ENCODE peak calls at places on chromosome 1, in seven cellular contexts. N, D, I, V, C, F and Y are unnamed samples.
A peak's percentile ranks its signal among the peaks of the same experiment; 100 is the strongest.

GRCh38 chr1:231184891-231185290 is 23.0 kb downstream of the TRIM67 start:
- DNase-seq in N (no peak), D (no peak), I (no peak), V (no peak), C (no peak), F (no peak), Y (no peak)

GRCh38 chr1:6347641-6348487 is 45.7 kb downstream of the ACOT7 start:
- DNase-seq in N (peak; percentile 69), D (peak; percentile 32), I (peak; percentile 54), V (peak; percentile 46), C (peak; percentile 50), F (peak; percentile 74), Y (peak; percentile 44)

GRCh38 chr1:205922314-205922713 is 20.9 kb downstream of the SLC26A9 start:
- DNase-seq in N (no peak), D (no peak), I (no peak), V (no peak), C (no peak), F (no peak), Y (no peak)

GRCh38 chr1:180255538-180256352 is 25.7 kb downstream of the LHX4 start:
- DNase-seq in N (no peak), D (no peak), I (no peak), V (no peak), C (no peak), F (no peak), Y (no peak)

GRCh38 chr1:216390956-216391355 is 32.3 kb downstream of the USH2A start:
- DNase-seq in N (no peak), D (no peak), I (no peak), V (no peak), C (no peak), F (no peak), Y (no peak)

GRCh38 chr1:36867575-36867974 is 166.7 kb downstream of the GRIK3 start:
- DNase-seq in N (no peak), D (no peak), I (no peak), V (no peak), C (no peak), F (no peak), Y (no peak)

GRCh38 chr1:214146523-214146922 is 134.4 kb upstream of the SMYD2 start:
- DNase-seq in N (no peak), D (peak; percentile 61), I (no peak), V (no peak), C (no peak), F (no peak), Y (no peak)

GRCh38 chr1:114097109-114097508 is 56.6 kb downstream of the SYT6 start:
- DNase-seq in N (no peak), D (no peak), I (no peak), V (no peak), C (no peak), F (no peak), Y (no peak)

GRCh38 chr1:226634156-226634588 is 85.6 kb downstream of the STUM start:
- DNase-seq in N (peak; percentile 90), D (peak; percentile 47), I (peak; percentile 90), V (peak; percentile 62), C (peak; percentile 77), F (peak; percentile 82), Y (peak; percentile 74)

GRCh38 chr1:109821221-109821669 is 57.5 kb upstream of the EPS8L3 start:
- DNase-seq in N (peak; percentile 37), D (no peak), I (peak; percentile 96), V (no peak), C (no peak), F (peak; percentile 43), Y (no peak)

GRCh38 chr1:109208431-109208830 is 5.3 kb upstream of the SARS1 start:
- DNase-seq in N (no peak), D (no peak), I (no peak), V (no peak), C (no peak), F (no peak), Y (no peak)

GRCh38 chr1:15283500-15283899 is 36.5 kb downstream of the FHAD1 start:
- DNase-seq in N (peak; percentile 31), D (peak; percentile 39), I (peak; percentile 27), V (no peak), C (no peak), F (no peak), Y (no peak)

GRCh38 chr1:29984107-29984506 is 739.3 kb downstream of the MATN1 start:
- DNase-seq in N (no peak), D (no peak), I (no peak), V (no peak), C (no peak), F (no peak), Y (no peak)

GRCh38 chr1:59520759-59521442 is 224.0 kb downstream of the FGGY start:
- DNase-seq in N (no peak), D (no peak), I (no peak), V (no peak), C (no peak), F (no peak), Y (no peak)